ENCODE peak calls at places on chromosomes 2 and 18, in six cellular contexts. One of them, this sample, is unnamed.

GRCh38 chr2:46798041-46798440 is 117.6 kb downstream of the MCFD2 start:
- DNase-seq in lower lobe of right lung: no peak
- DNase-seq in hepatocyte: no peak
- DNase-seq in bronchial epithelial cell: no peak
- DNase-seq in GM13977: no peak
- DNase-seq in PC-9: no peak
- DNase-seq in this sample: no peak

GRCh38 chr2:160096414-160096813 is 34.0 kb upstream of the PLA2R1 start:
- DNase-seq in lower lobe of right lung: no peak
- DNase-seq in hepatocyte: no peak
- DNase-seq in bronchial epithelial cell: peak; percentile 85
- DNase-seq in GM13977: no peak
- DNase-seq in PC-9: no peak
- DNase-seq in this sample: peak; percentile 47

GRCh38 chr18:48956378-48956777 is 5.6 kb upstream of the SMAD7 start:
- DNase-seq in lower lobe of right lung: no peak
- DNase-seq in hepatocyte: no peak
- DNase-seq in bronchial epithelial cell: peak; percentile 66
- DNase-seq in GM13977: no peak
- DNase-seq in PC-9: no peak
- DNase-seq in this sample: peak; percentile 82

GRCh38 chr2:230798769-230799399 is 65.9 kb upstream of the ITM2C start:
- DNase-seq in lower lobe of right lung: no peak
- DNase-seq in hepatocyte: peak; percentile 77
- DNase-seq in bronchial epithelial cell: peak; percentile 62
- DNase-seq in GM13977: peak; percentile 39
- DNase-seq in PC-9: no peak
- DNase-seq in this sample: peak; percentile 85

GRCh38 chr2:133200684-133201421 is 367.4 kb downstream of the NCKAP5 start:
- DNase-seq in lower lobe of right lung: no peak
- DNase-seq in hepatocyte: peak; percentile 34
- DNase-seq in bronchial epithelial cell: peak; percentile 97
- DNase-seq in GM13977: no peak
- DNase-seq in PC-9: no peak
- DNase-seq in this sample: peak; percentile 61

GRCh38 chr2:215522237-215522636 is 86.4 kb upstream of the FN1 start:
- DNase-seq in lower lobe of right lung: no peak
- DNase-seq in hepatocyte: no peak
- DNase-seq in bronchial epithelial cell: no peak
- DNase-seq in GM13977: no peak
- DNase-seq in PC-9: no peak
- DNase-seq in this sample: no peak

GRCh38 chr18:13240060-13240725 is 21.6 kb downstream of the LDLRAD4 start:
- DNase-seq in lower lobe of right lung: peak; percentile 19
- DNase-seq in hepatocyte: no peak
- DNase-seq in bronchial epithelial cell: no peak
- DNase-seq in GM13977: no peak
- DNase-seq in PC-9: no peak
- DNase-seq in this sample: no peak

GRCh38 chr2:31270871-31271270 is 36.9 kb downstream of the EHD3 start:
- DNase-seq in lower lobe of right lung: no peak
- DNase-seq in hepatocyte: no peak
- DNase-seq in bronchial epithelial cell: no peak
- DNase-seq in GM13977: no peak
- DNase-seq in PC-9: no peak
- DNase-seq in this sample: no peak

GRCh38 chr18:1811282-1811681 is 760.0 kb downstream of the METTL4 start:
- DNase-seq in lower lobe of right lung: no peak
- DNase-seq in hepatocyte: no peak
- DNase-seq in bronchial epithelial cell: no peak
- DNase-seq in GM13977: no peak
- DNase-seq in PC-9: no peak
- DNase-seq in this sample: no peak

GRCh38 chr18:57644540-57644939 is 22.9 kb upstream of the NARS1 start:
- DNase-seq in lower lobe of right lung: no peak
- DNase-seq in hepatocyte: no peak
- DNase-seq in bronchial epithelial cell: peak; percentile 23
- DNase-seq in GM13977: no peak
- DNase-seq in PC-9: no peak
- DNase-seq in this sample: peak; percentile 13

GRCh38 chr2:222950886-222951285 is 90.0 kb downstream of the ACSL3 start:
- DNase-seq in lower lobe of right lung: no peak
- DNase-seq in hepatocyte: peak; percentile 44
- DNase-seq in bronchial epithelial cell: no peak
- DNase-seq in GM13977: no peak
- DNase-seq in PC-9: no peak
- DNase-seq in this sample: peak; percentile 63

GRCh38 chr2:162509288-162509968 is 165.5 kb downstream of the GCA start:
- DNase-seq in lower lobe of right lung: no peak
- DNase-seq in hepatocyte: no peak
- DNase-seq in bronchial epithelial cell: peak; percentile 15
- DNase-seq in GM13977: no peak
- DNase-seq in PC-9: no peak
- DNase-seq in this sample: no peak

GRCh38 chr18:12885500-12885899 is 1.5 kb upstream of the PTPN2 start:
- DNase-seq in lower lobe of right lung: no peak
- DNase-seq in hepatocyte: no peak
- DNase-seq in bronchial epithelial cell: no peak
- DNase-seq in GM13977: no peak
- DNase-seq in PC-9: no peak
- DNase-seq in this sample: no peak

GRCh38 chr2:67486041-67486796 is 89.1 kb downstream of the ETAA1 start:
- DNase-seq in lower lobe of right lung: peak; percentile 58
- DNase-seq in hepatocyte: peak; percentile 22
- DNase-seq in bronchial epithelial cell: peak; percentile 71
- DNase-seq in GM13977: no peak
- DNase-seq in PC-9: no peak
- DNase-seq in this sample: peak; percentile 67

GRCh38 chr18:25042641-25043051 is 309.3 kb downstream of the ZNF521 start:
- DNase-seq in lower lobe of right lung: no peak
- DNase-seq in hepatocyte: peak; percentile 15
- DNase-seq in bronchial epithelial cell: no peak
- DNase-seq in GM13977: no peak
- DNase-seq in PC-9: no peak
- DNase-seq in this sample: no peak

GRCh38 chr2:172586255-172586891 is 30.5 kb downstream of the PDK1 start:
- DNase-seq in lower lobe of right lung: no peak
- DNase-seq in hepatocyte: no peak
- DNase-seq in bronchial epithelial cell: no peak
- DNase-seq in GM13977: no peak
- DNase-seq in PC-9: no peak
- DNase-seq in this sample: no peak

GRCh38 chr2:171564463-171564862 is 42.2 kb downstream of the CYBRD1 start:
- DNase-seq in lower lobe of right lung: no peak
- DNase-seq in hepatocyte: peak; percentile 16
- DNase-seq in bronchial epithelial cell: no peak
- DNase-seq in GM13977: no peak
- DNase-seq in PC-9: no peak
- DNase-seq in this sample: no peak

GRCh38 chr18:23838233-23838632 is 149.0 kb downstream of the LAMA3 start:
- DNase-seq in lower lobe of right lung: no peak
- DNase-seq in hepatocyte: no peak
- DNase-seq in bronchial epithelial cell: no peak
- DNase-seq in GM13977: no peak
- DNase-seq in PC-9: no peak
- DNase-seq in this sample: no peak

GRCh38 chr2:227414846-227415245 is 27.1 kb upstream of the SCYGR1 start:
- DNase-seq in lower lobe of right lung: no peak
- DNase-seq in hepatocyte: no peak
- DNase-seq in bronchial epithelial cell: peak; percentile 91
- DNase-seq in GM13977: no peak
- DNase-seq in PC-9: peak; percentile 58
- DNase-seq in this sample: peak; percentile 96

GRCh38 chr18:44895176-44895798 is 214.6 kb downstream of the SETBP1 start:
- DNase-seq in lower lobe of right lung: no peak
- DNase-seq in hepatocyte: peak; percentile 30
- DNase-seq in bronchial epithelial cell: peak; percentile 75
- DNase-seq in GM13977: peak; percentile 9
- DNase-seq in PC-9: peak; percentile 30
- DNase-seq in this sample: peak; percentile 76

GRCh38 chr2:33931164-33931563 is 332.1 kb upstream of the FAM98A start:
- DNase-seq in lower lobe of right lung: no peak
- DNase-seq in hepatocyte: no peak
- DNase-seq in bronchial epithelial cell: no peak
- DNase-seq in GM13977: no peak
- DNase-seq in PC-9: no peak
- DNase-seq in this sample: no peak

GRCh38 chr18:21991081-21991534 is 178.3 kb upstream of the GATA6 start:
- DNase-seq in lower lobe of right lung: no peak
- DNase-seq in hepatocyte: peak; percentile 45
- DNase-seq in bronchial epithelial cell: no peak
- DNase-seq in GM13977: no peak
- DNase-seq in PC-9: peak; percentile 18
- DNase-seq in this sample: no peak

GRCh38 chr2:84959045-84959493 is 11.9 kb upstream of the KCMF1 start:
- DNase-seq in lower lobe of right lung: no peak
- DNase-seq in hepatocyte: peak; percentile 50
- DNase-seq in bronchial epithelial cell: peak; percentile 88
- DNase-seq in GM13977: no peak
- DNase-seq in PC-9: peak; percentile 24
- DNase-seq in this sample: peak; percentile 77

GRCh38 chr2:10469955-10470568 is 21.9 kb upstream of the ODC1 start:
- DNase-seq in lower lobe of right lung: no peak
- DNase-seq in hepatocyte: no peak
- DNase-seq in bronchial epithelial cell: no peak
- DNase-seq in GM13977: no peak
- DNase-seq in PC-9: no peak
- DNase-seq in this sample: no peak

DNA sequence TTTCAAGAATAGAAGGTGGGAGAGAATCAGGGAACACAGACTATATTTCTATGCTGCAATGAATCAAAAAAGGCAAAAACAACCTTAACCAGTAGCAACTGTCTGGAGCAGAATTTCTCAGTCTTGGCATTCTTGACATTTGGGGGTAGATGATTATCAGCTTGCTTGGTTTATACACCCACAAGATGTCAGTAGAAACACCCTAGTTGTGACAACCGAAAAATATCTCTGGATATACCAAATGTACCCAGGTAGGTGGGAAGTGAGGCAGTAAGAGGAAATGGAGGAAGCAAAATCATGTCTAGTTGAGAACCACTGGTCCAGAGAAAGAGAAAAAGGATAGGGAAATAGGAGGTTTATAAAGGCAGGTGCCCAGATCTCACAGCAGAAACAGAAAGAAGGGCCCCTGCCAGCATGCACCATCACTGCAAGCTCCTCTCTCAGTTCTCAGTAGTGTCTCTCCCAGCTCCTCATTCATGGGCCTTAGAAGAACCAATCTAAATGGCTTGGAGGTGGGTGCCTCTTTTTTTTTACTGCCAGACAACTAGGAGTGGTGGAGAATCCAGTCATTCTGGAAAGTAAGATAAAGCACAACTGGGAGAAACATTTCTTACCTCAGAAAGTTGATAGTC is 50.4 kb downstream of the MBD2 start:
- DNase-seq in lower lobe of right lung: no peak
- DNase-seq in hepatocyte: no peak
- DNase-seq in bronchial epithelial cell: no peak
- DNase-seq in GM13977: no peak
- DNase-seq in PC-9: no peak
- DNase-seq in this sample: no peak
- TF ChIP-seq CTCF in lower lobe of right lung: no peak
- TF ChIP-seq CTCF in hepatocyte: no peak
- TF ChIP-seq CTCF in bronchial epithelial cell: no peak
- TF ChIP-seq CTCF in GM13977: no peak
- TF ChIP-seq CTCF in PC-9: no peak
- TF ChIP-seq CTCF in this sample: no peak

DNA sequence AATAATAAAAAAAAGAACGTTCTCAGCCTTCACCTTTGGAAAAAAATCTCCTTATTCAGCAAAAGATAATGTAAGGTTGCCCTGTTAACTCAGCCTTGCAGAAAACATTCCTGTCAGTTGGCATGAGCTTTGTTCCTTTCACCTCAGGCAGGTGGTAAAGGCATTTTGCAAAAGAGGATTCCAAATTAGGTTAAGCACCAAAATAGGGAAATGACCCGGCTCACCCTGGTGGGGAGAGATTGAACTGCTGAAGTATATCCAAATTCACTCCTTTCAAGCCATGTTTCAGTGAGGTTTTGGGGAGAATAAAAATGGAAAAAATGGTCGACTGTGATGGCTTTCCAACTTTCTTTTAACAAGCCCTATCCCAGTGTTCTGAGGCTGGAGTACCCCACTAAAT is 1988.8 kb upstream of the PIK3C3 start:
- DNase-seq in lower lobe of right lung: no peak
- DNase-seq in hepatocyte: no peak
- DNase-seq in bronchial epithelial cell: no peak
- DNase-seq in GM13977: no peak
- DNase-seq in PC-9: no peak
- DNase-seq in this sample: peak; percentile 36
- TF ChIP-seq CTCF in lower lobe of right lung: no peak
- TF ChIP-seq CTCF in hepatocyte: no peak
- TF ChIP-seq CTCF in bronchial epithelial cell: peak; percentile 48
- TF ChIP-seq CTCF in GM13977: no peak
- TF ChIP-seq CTCF in PC-9: peak; percentile 45
- TF ChIP-seq CTCF in this sample: peak; percentile 16

GRCh38 chr2:101983928-101984327 is 7.8 kb upstream of the IL1R2 start:
- DNase-seq in lower lobe of right lung: no peak
- DNase-seq in hepatocyte: no peak
- DNase-seq in bronchial epithelial cell: peak; percentile 38
- DNase-seq in GM13977: no peak
- DNase-seq in PC-9: no peak
- DNase-seq in this sample: peak; percentile 60
- TF ChIP-seq CTCF in lower lobe of right lung: peak; percentile 21
- TF ChIP-seq CTCF in hepatocyte: peak; percentile 37
- TF ChIP-seq CTCF in bronchial epithelial cell: peak; percentile 36
- TF ChIP-seq CTCF in GM13977: no peak
- TF ChIP-seq CTCF in PC-9: peak; percentile 48
- TF ChIP-seq CTCF in this sample: peak; percentile 33

GRCh38 chr2:176648691-176649297 is 379.6 kb downstream of the MTX2 start:
- DNase-seq in lower lobe of right lung: no peak
- DNase-seq in hepatocyte: no peak
- DNase-seq in bronchial epithelial cell: no peak
- DNase-seq in GM13977: no peak
- DNase-seq in PC-9: no peak
- DNase-seq in this sample: no peak

GRCh38 chr2:176647325-176648155 is 378.3 kb downstream of the MTX2 start:
- DNase-seq in lower lobe of right lung: no peak
- DNase-seq in hepatocyte: no peak
- DNase-seq in bronchial epithelial cell: no peak
- DNase-seq in GM13977: no peak
- DNase-seq in PC-9: no peak
- DNase-seq in this sample: no peak

GRCh38 chr2:176650811-176651559 is 381.7 kb downstream of the MTX2 start:
- DNase-seq in lower lobe of right lung: no peak
- DNase-seq in hepatocyte: no peak
- DNase-seq in bronchial epithelial cell: no peak
- DNase-seq in GM13977: no peak
- DNase-seq in PC-9: no peak
- DNase-seq in this sample: no peak

GRCh38 chr2:176652300-176653182 is 383.3 kb downstream of the MTX2 start:
- DNase-seq in lower lobe of right lung: no peak
- DNase-seq in hepatocyte: peak; percentile 75
- DNase-seq in bronchial epithelial cell: peak; percentile 55
- DNase-seq in GM13977: peak; percentile 44
- DNase-seq in PC-9: peak; percentile 15
- DNase-seq in this sample: peak; percentile 63

DNA sequence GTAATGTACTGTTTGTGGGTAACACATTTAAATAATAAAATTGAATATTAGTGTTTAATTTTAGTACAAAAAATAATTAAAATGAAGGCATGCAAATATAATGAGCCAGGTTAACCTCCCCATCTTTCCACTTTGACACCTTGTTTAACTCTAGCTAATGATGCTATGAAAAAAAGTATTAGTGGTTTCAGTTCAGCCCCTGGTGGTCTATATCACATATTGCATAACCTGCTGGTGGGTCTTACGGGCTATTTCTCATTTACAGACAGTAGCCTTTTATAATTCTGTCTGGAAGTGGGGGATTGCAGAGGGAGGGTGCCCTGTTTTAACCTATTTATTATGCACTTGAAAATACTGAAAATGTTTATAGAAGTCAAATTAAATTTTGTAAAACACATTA is 380.9 kb downstream of the MTX2 start:
- DNase-seq in lower lobe of right lung: no peak
- DNase-seq in hepatocyte: no peak
- DNase-seq in bronchial epithelial cell: no peak
- DNase-seq in GM13977: no peak
- DNase-seq in PC-9: no peak
- DNase-seq in this sample: no peak
- TF ChIP-seq CTCF in lower lobe of right lung: no peak
- TF ChIP-seq CTCF in hepatocyte: no peak
- TF ChIP-seq CTCF in bronchial epithelial cell: no peak
- TF ChIP-seq CTCF in GM13977: no peak
- TF ChIP-seq CTCF in PC-9: no peak
- TF ChIP-seq CTCF in this sample: no peak